ENCODE peak calls at places on chromosome 15, in six cellular contexts. L is CD8-positive, alpha-beta T cell; U is BE2C; A is thoracic aorta; S is activated B cell treated with CpG ODN at 0.5 μM for 24 hours; F is tibial artery. P is an unnamed sample.

GRCh38 chr15:78988361-78988911 is 43.6 kb upstream of the CTSH start:
- DNase-seq in L (no peak), U (no peak), A (peak; percentile 42), S (no peak), F (peak; percentile 94), P (peak; percentile 94)

GRCh38 chr15:39581501-39582285 is 814 bp downstream of the THBS1 start:
- DNase-seq in L (no peak), U (no peak), A (no peak), S (no peak), F (peak; percentile 74), P (peak; percentile 88)

GRCh38 chr15:77909131-77909940 is 168.2 kb downstream of the TBC1D2B start:
- DNase-seq in L (no peak), U (peak; percentile 4), A (no peak), S (no peak), F (no peak), P (peak; percentile 40)

GRCh38 chr15:64180235-64180824 is 17.5 kb upstream of the PPIB start:
- DNase-seq in L (no peak), U (peak; percentile 76), A (no peak), S (peak; percentile 40), F (no peak), P (no peak)

GRCh38 chr15:77706482-77707244 is 74.0 kb upstream of the LINGO1 start:
- DNase-seq in L (no peak), U (no peak), A (no peak), S (no peak), F (no peak), P (no peak)

GRCh38 chr15:69561071-69561784 is 108.6 kb downstream of the RPLP1 start:
- DNase-seq in L (no peak), U (no peak), A (no peak), S (no peak), F (no peak), P (no peak)

GRCh38 chr15:92974183-92974915 is 74.2 kb downstream of the CHD2 start:
- DNase-seq in L (no peak), U (no peak), A (no peak), S (no peak), F (no peak), P (no peak)

GRCh38 chr15:62649793-62650420 is 392.6 kb upstream of the TPM1 start:
- DNase-seq in L (no peak), U (no peak), A (no peak), S (no peak), F (no peak), P (peak; percentile 75)

GRCh38 chr15:91950631-91951384 is 97.3 kb downstream of the SLCO3A1 start:
- DNase-seq in L (no peak), U (no peak), A (no peak), S (no peak), F (no peak), P (no peak)

GRCh38 chr15:41852736-41853135 is 14.1 kb downstream of the PLA2G4B start:
- DNase-seq in L (no peak), U (no peak), A (no peak), S (no peak), F (no peak), P (no peak)

GRCh38 chr15:80431635-80432034 is 27.5 kb downstream of the ARNT2 start:
- DNase-seq in L (no peak), U (no peak), A (no peak), S (no peak), F (no peak), P (peak; percentile 27)
- TF ChIP-seq CTCF in L (no peak), U (peak; percentile 3), A (no peak), S (no peak), F (no peak), P (no peak)

GRCh38 chr15:85748729-85749128 is 46.0 kb downstream of the KLHL25 start:
- DNase-seq in L (no peak), U (no peak), A (no peak), S (no peak), F (peak; percentile 61), P (peak; percentile 56)
- TF ChIP-seq CTCF in L (no peak), U (peak; percentile 11), A (no peak), S (no peak), F (no peak), P (no peak)

GRCh38 chr15:49832421-49832980 is 211.7 kb downstream of the DTWD1 start:
- DNase-seq in L (no peak), U (peak; percentile 6), A (no peak), S (no peak), F (no peak), P (no peak)
- TF ChIP-seq CTCF in L (no peak), U (peak; percentile 29), A (no peak), S (no peak), F (no peak), P (no peak)

DNA sequence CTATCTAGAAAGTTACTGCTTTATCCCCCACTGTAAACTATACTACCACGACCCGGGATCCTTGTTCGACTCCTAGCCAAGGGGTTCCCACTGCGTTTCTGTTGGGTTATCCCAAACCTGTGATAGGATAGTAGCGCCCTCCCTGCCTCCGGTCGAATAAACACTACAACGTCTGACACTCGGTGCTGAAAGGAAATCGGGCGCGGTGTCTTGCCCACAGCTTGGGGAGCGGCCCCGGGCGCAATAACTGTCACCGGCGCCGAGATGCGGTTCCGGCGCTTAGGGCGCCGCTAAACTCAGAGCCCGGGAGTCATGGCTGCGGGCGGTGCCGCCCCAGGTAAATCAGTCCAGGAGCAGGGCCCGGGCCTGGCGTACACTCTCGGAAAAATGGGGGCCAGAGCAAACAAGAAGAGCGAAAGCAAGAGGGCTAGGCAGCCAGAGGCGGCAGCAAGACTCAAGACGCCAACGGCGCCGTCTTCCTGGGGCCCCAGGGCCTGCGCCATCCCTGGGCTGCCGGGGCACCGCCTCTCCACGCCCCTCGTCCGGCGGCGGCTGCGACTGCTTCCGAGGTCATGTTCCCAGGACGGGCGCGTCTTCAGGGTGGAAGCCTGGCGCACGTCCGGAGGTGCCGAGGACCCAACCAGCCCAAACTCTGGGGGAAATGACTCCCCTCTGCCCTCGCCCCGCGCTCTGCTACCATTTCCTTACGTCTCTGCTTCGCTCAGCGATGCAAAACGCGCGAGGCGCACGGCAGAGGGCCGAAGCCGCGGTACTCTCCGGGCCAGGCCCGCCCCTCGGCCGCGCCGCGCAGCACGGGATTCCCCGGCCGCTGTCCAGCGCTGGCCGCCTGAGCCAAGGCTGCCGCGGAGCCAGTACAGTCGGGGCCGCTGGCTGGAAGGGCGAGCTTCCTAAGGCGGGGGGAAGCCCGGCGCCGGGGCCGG is at the start of gene DUT:
- DNase-seq in L (peak; percentile 87), U (peak; percentile 86), A (peak; percentile 43), S (peak; percentile 72), F (peak; percentile 92), P (peak; percentile 93)
- TF ChIP-seq CTCF in L (no peak), U (no peak), A (no peak), S (no peak), F (no peak), P (no peak)

GRCh38 chr15:82580713-82581112 is 40.5 kb upstream of the RPS17 start:
- DNase-seq in L (no peak), U (no peak), A (no peak), S (no peak), F (no peak), P (no peak)

GRCh38 chr15:82587805-82588204 is 47.5 kb upstream of the RPS17 start:
- DNase-seq in L (no peak), U (no peak), A (no peak), S (no peak), F (no peak), P (no peak)

GRCh38 chr15:82585072-82585471 is 44.8 kb upstream of the RPS17 start:
- DNase-seq in L (no peak), U (no peak), A (no peak), S (no peak), F (no peak), P (no peak)
- TF ChIP-seq CTCF in L (no peak), U (no peak), A (no peak), S (no peak), F (no peak), P (no peak)

DNA sequence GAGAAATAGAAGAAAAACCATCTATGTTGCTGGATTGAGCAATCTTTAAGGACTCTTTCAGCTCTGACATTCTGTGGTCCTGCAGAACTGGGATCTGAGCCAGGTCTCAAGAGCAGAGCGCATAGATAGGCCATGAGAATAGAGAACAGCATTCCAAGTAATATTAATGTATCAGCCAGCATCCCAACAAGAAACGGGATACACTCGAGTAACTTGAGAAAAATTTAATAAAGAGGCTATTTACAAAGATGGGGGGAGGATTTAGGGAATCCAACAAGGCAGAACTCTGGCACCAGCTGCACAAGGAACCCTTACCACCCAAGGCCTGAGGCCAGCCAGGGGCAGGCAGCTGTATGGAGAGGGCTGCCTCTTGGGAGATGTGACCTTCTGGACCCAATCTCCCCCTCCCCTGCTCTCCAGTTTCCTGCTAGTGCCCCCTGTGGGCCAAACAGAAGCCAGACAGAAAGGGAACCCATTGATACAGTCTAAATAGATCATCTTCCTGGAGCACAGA is 8.2 kb downstream of the TMOD2 start:
- DNase-seq in L (no peak), U (peak; percentile 81), A (no peak), S (no peak), F (no peak), P (peak; percentile 86)
- TF ChIP-seq CTCF in L (no peak), U (peak; percentile 80), A (no peak), S (no peak), F (no peak), P (no peak)

GRCh38 chr15:90214553-90215205 is 13.5 kb downstream of the SEMA4B start:
- DNase-seq in L (no peak), U (no peak), A (no peak), S (no peak), F (no peak), P (no peak)
- TF ChIP-seq CTCF in L (no peak), U (peak; percentile 50), A (no peak), S (no peak), F (no peak), P (peak; percentile 30)

DNA sequence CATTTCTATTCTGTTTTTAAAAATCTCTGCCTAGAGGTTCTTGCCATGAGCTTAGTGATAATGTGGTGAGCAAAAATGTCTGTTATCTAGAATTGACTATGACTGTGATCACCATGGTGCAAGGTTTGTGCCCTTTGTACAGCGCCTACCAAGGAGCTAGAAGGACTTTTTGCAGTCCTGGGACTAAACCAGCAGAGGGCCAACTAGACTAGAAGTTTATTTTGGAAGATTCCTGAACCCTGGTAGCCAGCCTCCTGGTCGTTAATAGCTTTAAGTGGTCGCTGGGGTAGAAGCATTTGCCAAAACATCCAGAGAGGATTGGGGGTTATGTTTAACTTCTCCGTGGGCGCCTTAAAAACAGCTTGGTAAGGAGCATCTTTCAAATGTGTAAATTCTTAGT is 7.8 kb downstream of the SCG5 start:
- DNase-seq in L (no peak), U (no peak), A (no peak), S (no peak), F (no peak), P (no peak)
- TF ChIP-seq CTCF in L (no peak), U (peak; percentile 54), A (no peak), S (no peak), F (no peak), P (no peak)

GRCh38 chr15:37824717-37825382 is 109.6 kb upstream of the TMCO5A start:
- DNase-seq in L (no peak), U (peak; percentile 33), A (no peak), S (no peak), F (no peak), P (no peak)
- TF ChIP-seq CTCF in L (no peak), U (no peak), A (no peak), S (no peak), F (no peak), P (no peak)

GRCh38 chr15:95284933-95285401 is 1045.5 kb upstream of the NR2F2 start:
- DNase-seq in L (no peak), U (no peak), A (no peak), S (no peak), F (no peak), P (no peak)
- TF ChIP-seq CTCF in L (no peak), U (no peak), A (no peak), S (no peak), F (peak; percentile 25), P (no peak)